ENCODE peak calls at places on chromosome 7, in eight cellular contexts. One of them, this sample, is unnamed.

GRCh38 chr7:23026164-23026563 is 12.2 kb upstream of the HYCC1 start:
- DNase-seq in hepatocyte: no peak
- DNase-seq in A673: no peak
- DNase-seq in RWPE2: no peak
- DNase-seq in gastrocnemius medialis: no peak
- DNase-seq in K562: no peak
- DNase-seq in right atrium auricular region: no peak
- DNase-seq in uterus: no peak
- DNase-seq in this sample: no peak

GRCh38 chr7:137209151-137209822 is 134.2 kb downstream of the PTN start:
- DNase-seq in RWPE2: no peak
- DNase-seq in right atrium auricular region: no peak
- DNase-seq in uterus: no peak
- DNase-seq in K562: no peak
- DNase-seq in gastrocnemius medialis: no peak
- DNase-seq in hepatocyte: peak; percentile 5
- DNase-seq in A673: peak; percentile 9
- DNase-seq in this sample: no peak

GRCh38 chr7:76372984-76373833 is 14.4 kb upstream of the YWHAG start:
- DNase-seq in right atrium auricular region: no peak
- DNase-seq in A673: no peak
- DNase-seq in RWPE2: no peak
- DNase-seq in uterus: peak; percentile 50
- DNase-seq in gastrocnemius medialis: no peak
- DNase-seq in hepatocyte: peak; percentile 77
- DNase-seq in K562: peak; percentile 96
- DNase-seq in this sample: no peak

GRCh38 chr7:101614098-101614938 is 14.8 kb downstream of the MYL10 start:
- DNase-seq in A673: no peak
- DNase-seq in gastrocnemius medialis: no peak
- DNase-seq in RWPE2: no peak
- DNase-seq in hepatocyte: no peak
- DNase-seq in right atrium auricular region: no peak
- DNase-seq in uterus: no peak
- DNase-seq in K562: no peak
- DNase-seq in this sample: no peak

GRCh38 chr7:49398730-49399129 is 374.7 kb upstream of the VWC2 start:
- DNase-seq in hepatocyte: no peak
- DNase-seq in RWPE2: peak; percentile 79
- DNase-seq in uterus: no peak
- DNase-seq in A673: no peak
- DNase-seq in right atrium auricular region: no peak
- DNase-seq in gastrocnemius medialis: no peak
- DNase-seq in K562: no peak
- DNase-seq in this sample: no peak

GRCh38 chr7:12467837-12468236 is 64.2 kb upstream of the VWDE start:
- DNase-seq in gastrocnemius medialis: no peak
- DNase-seq in A673: no peak
- DNase-seq in K562: no peak
- DNase-seq in hepatocyte: no peak
- DNase-seq in RWPE2: no peak
- DNase-seq in uterus: no peak
- DNase-seq in right atrium auricular region: no peak
- DNase-seq in this sample: no peak

GRCh38 chr7:8176370-8177081 is 85.4 kb downstream of the ICA1 start:
- DNase-seq in hepatocyte: no peak
- DNase-seq in right atrium auricular region: no peak
- DNase-seq in gastrocnemius medialis: no peak
- DNase-seq in K562: no peak
- DNase-seq in RWPE2: no peak
- DNase-seq in A673: no peak
- DNase-seq in uterus: no peak
- DNase-seq in this sample: no peak

GRCh38 chr7:99825873-99826272 is 1.9 kb upstream of the CYP3A43 start:
- DNase-seq in K562: no peak
- DNase-seq in RWPE2: no peak
- DNase-seq in gastrocnemius medialis: no peak
- DNase-seq in A673: no peak
- DNase-seq in uterus: no peak
- DNase-seq in hepatocyte: no peak
- DNase-seq in right atrium auricular region: no peak
- DNase-seq in this sample: no peak

GRCh38 chr7:159271795-159272194 is 127.1 kb upstream of the VIPR2 start:
- DNase-seq in uterus: no peak
- DNase-seq in right atrium auricular region: no peak
- DNase-seq in K562: no peak
- DNase-seq in hepatocyte: no peak
- DNase-seq in RWPE2: no peak
- DNase-seq in A673: no peak
- DNase-seq in gastrocnemius medialis: no peak
- DNase-seq in this sample: no peak

GRCh38 chr7:150451833-150452431 is 1.5 kb downstream of the GIMAP8 start:
- DNase-seq in A673: no peak
- DNase-seq in gastrocnemius medialis: no peak
- DNase-seq in RWPE2: no peak
- DNase-seq in right atrium auricular region: no peak
- DNase-seq in K562: no peak
- DNase-seq in hepatocyte: no peak
- DNase-seq in uterus: no peak
- DNase-seq in this sample: no peak

GRCh38 chr7:152527610-152528032 is 91.8 kb upstream of the KMT2C start:
- DNase-seq in hepatocyte: no peak
- DNase-seq in K562: no peak
- DNase-seq in right atrium auricular region: no peak
- DNase-seq in A673: no peak
- DNase-seq in gastrocnemius medialis: no peak
- DNase-seq in uterus: no peak
- DNase-seq in RWPE2: no peak
- DNase-seq in this sample: no peak

GRCh38 chr7:1501487-1502270 is 2.5 kb downstream of the INTS1 start:
- DNase-seq in uterus: no peak
- DNase-seq in A673: no peak
- DNase-seq in K562: no peak
- DNase-seq in hepatocyte: no peak
- DNase-seq in RWPE2: no peak
- DNase-seq in right atrium auricular region: no peak
- DNase-seq in gastrocnemius medialis: no peak
- DNase-seq in this sample: no peak

GRCh38 chr7:36487756-36488336 is 98.2 kb downstream of the ANLN start:
- DNase-seq in A673: peak; percentile 67
- DNase-seq in uterus: no peak
- DNase-seq in gastrocnemius medialis: no peak
- DNase-seq in right atrium auricular region: no peak
- DNase-seq in K562: peak; percentile 37
- DNase-seq in hepatocyte: peak; percentile 69
- DNase-seq in RWPE2: no peak
- DNase-seq in this sample: no peak

GRCh38 chr7:112986256-112987031 is 100.2 kb downstream of the GPR85 start:
- DNase-seq in K562: no peak
- DNase-seq in A673: no peak
- DNase-seq in gastrocnemius medialis: no peak
- DNase-seq in right atrium auricular region: no peak
- DNase-seq in uterus: no peak
- DNase-seq in RWPE2: no peak
- DNase-seq in hepatocyte: no peak
- DNase-seq in this sample: no peak

GRCh38 chr7:23331132-23331531 is 32.0 kb downstream of the MALSU1 start:
- DNase-seq in hepatocyte: no peak
- DNase-seq in uterus: no peak
- DNase-seq in K562: no peak
- DNase-seq in right atrium auricular region: no peak
- DNase-seq in gastrocnemius medialis: no peak
- DNase-seq in A673: no peak
- DNase-seq in RWPE2: no peak
- DNase-seq in this sample: no peak

GRCh38 chr7:107002804-107003137 is 41.7 kb upstream of the PRKAR2B start:
- DNase-seq in right atrium auricular region: no peak
- DNase-seq in gastrocnemius medialis: no peak
- DNase-seq in hepatocyte: no peak
- DNase-seq in uterus: no peak
- DNase-seq in RWPE2: no peak
- DNase-seq in A673: no peak
- DNase-seq in K562: no peak
- DNase-seq in this sample: no peak

GRCh38 chr7:5478568-5479045 is 55.0 kb upstream of the TNRC18 start:
- DNase-seq in gastrocnemius medialis: no peak
- DNase-seq in K562: no peak
- DNase-seq in uterus: no peak
- DNase-seq in A673: no peak
- DNase-seq in RWPE2: no peak
- DNase-seq in hepatocyte: peak; percentile 62
- DNase-seq in right atrium auricular region: no peak
- DNase-seq in this sample: no peak

GRCh38 chr7:24757799-24758275 is 573 bp upstream of the GSDME start:
- DNase-seq in hepatocyte: peak; percentile 64
- DNase-seq in gastrocnemius medialis: no peak
- DNase-seq in RWPE2: no peak
- DNase-seq in K562: no peak
- DNase-seq in A673: peak; percentile 14
- DNase-seq in right atrium auricular region: no peak
- DNase-seq in uterus: peak; percentile 18
- DNase-seq in this sample: no peak

GRCh38 chr7:6480323-6480660 is 32.5 kb upstream of the DAGLB start:
- DNase-seq in RWPE2: no peak
- DNase-seq in A673: no peak
- DNase-seq in hepatocyte: no peak
- DNase-seq in right atrium auricular region: no peak
- DNase-seq in K562: no peak
- DNase-seq in uterus: no peak
- DNase-seq in gastrocnemius medialis: no peak
- DNase-seq in this sample: no peak
- H3K4me3 ChIP-seq in RWPE2: no peak overlapping the region
- H3K4me3 ChIP-seq in A673: no peak overlapping the region
- H3K4me3 ChIP-seq in hepatocyte: no peak overlapping the region
- H3K4me3 ChIP-seq in right atrium auricular region: peak overlapping the region; percentile 1
- H3K4me3 ChIP-seq in K562: no peak overlapping the region
- H3K4me3 ChIP-seq in uterus: no peak overlapping the region
- H3K4me3 ChIP-seq in gastrocnemius medialis: peak overlapping the region; percentile 18
- H3K4me3 ChIP-seq in this sample: no peak overlapping the region

GRCh38 chr7:83976302-83976701 is 218.3 kb downstream of the SEMA3A start:
- DNase-seq in K562: peak; percentile 48
- DNase-seq in gastrocnemius medialis: no peak
- DNase-seq in hepatocyte: peak; percentile 58
- DNase-seq in A673: peak; percentile 80
- DNase-seq in RWPE2: no peak
- DNase-seq in uterus: no peak
- DNase-seq in right atrium auricular region: no peak
- DNase-seq in this sample: peak; percentile 63
- TF ChIP-seq CTCF in K562: peak; percentile 33
- TF ChIP-seq CTCF in gastrocnemius medialis: peak; percentile 50
- TF ChIP-seq CTCF in hepatocyte: peak; percentile 80
- TF ChIP-seq CTCF in A673: peak; percentile 73
- TF ChIP-seq CTCF in RWPE2: peak; percentile 81
- TF ChIP-seq CTCF in uterus: peak; percentile 28
- TF ChIP-seq CTCF in right atrium auricular region: peak; percentile 74
- TF ChIP-seq CTCF in this sample: peak; percentile 69

DNA sequence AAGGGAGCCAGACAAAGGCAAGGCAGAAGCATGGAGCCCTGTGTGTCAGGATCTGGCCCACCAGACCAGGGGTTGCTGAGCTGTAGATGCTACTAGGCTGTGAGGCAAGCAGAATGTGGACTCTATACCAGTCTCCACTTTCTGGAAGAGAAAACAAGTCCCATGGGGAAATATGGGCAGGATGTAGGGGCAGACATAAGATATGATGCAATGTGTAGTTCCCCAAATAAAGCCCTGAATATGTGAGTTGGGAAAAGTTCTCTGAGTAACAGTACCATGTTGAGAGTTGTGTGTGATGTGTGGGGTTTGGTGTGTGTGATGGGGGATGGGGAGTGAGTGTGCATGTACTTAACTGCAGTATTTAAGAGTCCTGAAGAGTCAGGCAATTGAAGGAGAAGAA is 62.3 kb downstream of the NPSR1 start:
- DNase-seq in hepatocyte: no peak
- DNase-seq in A673: no peak
- DNase-seq in uterus: no peak
- DNase-seq in K562: no peak
- DNase-seq in gastrocnemius medialis: no peak
- DNase-seq in RWPE2: no peak
- DNase-seq in right atrium auricular region: no peak
- DNase-seq in this sample: no peak
- H3K27me3 ChIP-seq in hepatocyte: no peaks in the 10 kb centered on the region
- H3K27me3 ChIP-seq in A673: peaks cover 4% of the 10 kb centered on the region
- H3K27me3 ChIP-seq in uterus: no peaks in the 10 kb centered on the region
- H3K27me3 ChIP-seq in K562: no peaks in the 10 kb centered on the region
- H3K27me3 ChIP-seq in gastrocnemius medialis: no peaks in the 10 kb centered on the region
- H3K27me3 ChIP-seq in RWPE2: no peaks in the 10 kb centered on the region
- H3K27me3 ChIP-seq in right atrium auricular region: no peaks in the 10 kb centered on the region
- H3K27me3 ChIP-seq in this sample: no peaks in the 10 kb centered on the region

GRCh38 chr7:55533729-55534080 is 38.6 kb downstream of the VOPP1 start:
- DNase-seq in uterus: no peak
- DNase-seq in gastrocnemius medialis: no peak
- DNase-seq in A673: no peak
- DNase-seq in K562: no peak
- DNase-seq in RWPE2: no peak
- DNase-seq in right atrium auricular region: no peak
- DNase-seq in hepatocyte: no peak
- DNase-seq in this sample: no peak

GRCh38 chr7:55535637-55536016 is 36.7 kb downstream of the VOPP1 start:
- DNase-seq in gastrocnemius medialis: no peak
- DNase-seq in hepatocyte: no peak
- DNase-seq in A673: no peak
- DNase-seq in K562: no peak
- DNase-seq in RWPE2: no peak
- DNase-seq in right atrium auricular region: no peak
- DNase-seq in uterus: no peak
- DNase-seq in this sample: no peak

GRCh38 chr7:55534262-55534915 is 37.9 kb downstream of the VOPP1 start:
- DNase-seq in right atrium auricular region: no peak
- DNase-seq in K562: no peak
- DNase-seq in RWPE2: no peak
- DNase-seq in A673: no peak
- DNase-seq in hepatocyte: no peak
- DNase-seq in uterus: no peak
- DNase-seq in gastrocnemius medialis: peak; percentile 36
- DNase-seq in this sample: peak; percentile 36

GRCh38 chr7:55536619-55537457 is 35.5 kb downstream of the VOPP1 start:
- DNase-seq in gastrocnemius medialis: no peak
- DNase-seq in uterus: no peak
- DNase-seq in RWPE2: no peak
- DNase-seq in A673: no peak
- DNase-seq in hepatocyte: no peak
- DNase-seq in right atrium auricular region: no peak
- DNase-seq in K562: no peak
- DNase-seq in this sample: no peak

DNA sequence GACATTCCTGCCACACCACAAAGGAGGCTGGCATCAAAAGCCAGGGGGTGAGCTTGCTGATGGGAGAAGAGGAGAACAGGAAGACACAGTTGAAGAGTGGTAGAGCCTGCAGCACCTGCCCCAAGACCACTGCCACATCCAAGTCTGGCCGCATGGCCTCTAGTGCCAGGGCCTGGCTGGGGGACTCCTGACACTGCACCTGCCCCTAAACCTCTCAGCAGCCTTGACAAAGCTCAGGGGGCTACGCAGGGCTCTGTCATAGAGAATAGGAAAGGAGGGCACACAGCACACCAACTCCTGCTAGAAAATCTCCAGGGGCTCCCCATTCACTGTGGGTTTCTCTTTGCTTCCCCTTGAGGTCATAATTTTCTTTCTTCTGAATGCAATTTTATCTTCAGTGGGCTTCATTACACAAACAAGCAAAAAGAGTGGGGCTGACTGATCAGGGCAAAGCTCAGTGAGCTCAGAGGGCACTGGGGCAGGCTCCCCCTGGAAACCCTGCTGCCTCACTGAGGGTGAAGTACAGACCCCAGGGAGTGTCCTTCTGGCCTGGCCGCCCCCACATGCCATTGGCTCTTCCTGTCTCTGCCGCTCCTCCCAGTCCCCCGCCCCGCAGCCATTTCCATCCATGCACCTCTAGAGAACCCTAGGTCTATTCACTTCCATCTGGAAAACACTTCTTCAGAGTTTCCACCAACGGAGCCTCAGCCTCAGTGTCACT is 37.2 kb downstream of the VOPP1 start:
- DNase-seq in RWPE2: no peak
- DNase-seq in uterus: no peak
- DNase-seq in K562: no peak
- DNase-seq in gastrocnemius medialis: no peak
- DNase-seq in A673: no peak
- DNase-seq in hepatocyte: no peak
- DNase-seq in right atrium auricular region: no peak
- DNase-seq in this sample: no peak
- H3K4me3 ChIP-seq in RWPE2: no peak overlapping the region
- H3K4me3 ChIP-seq in uterus: no peak overlapping the region
- H3K4me3 ChIP-seq in K562: no peak overlapping the region
- H3K4me3 ChIP-seq in gastrocnemius medialis: no peak overlapping the region
- H3K4me3 ChIP-seq in A673: no peak overlapping the region
- H3K4me3 ChIP-seq in hepatocyte: no peak overlapping the region
- H3K4me3 ChIP-seq in right atrium auricular region: no peak overlapping the region
- H3K4me3 ChIP-seq in this sample: no peak overlapping the region

This sample was measured in Caco-2.